ENCODE peak calls at places on chromosomes 16 and 17, in four cellular contexts. Z is cardiac fibroblast, Y is pancreas, K is AG10803. I is an unnamed sample.
A peak's percentile ranks its signal among the peaks of the same experiment; 100 is the strongest.

GRCh38 chr16:370443-370842 is at the start of gene MRPL28:
- DNase-seq in Y (peak; percentile 97), Z (peak; percentile 97), K (peak; percentile 97), I (peak; percentile 92)

GRCh38 chr17:44257815-44258750 is 9.9 kb downstream of the SLC4A1 start:
- DNase-seq in Y (no peak), K (no peak), Z (no peak), I (no peak)

GRCh38 chr16:17572145-17572544 is 101.4 kb upstream of the XYLT1 start:
- DNase-seq in K (no peak), Y (no peak), Z (no peak), I (no peak)

GRCh38 chr16:11682655-11683096 is 14.4 kb downstream of the SNN start:
- DNase-seq in Y (no peak), K (peak; percentile 88), Z (peak; percentile 82), I (peak; percentile 88)

GRCh38 chr16:8167436-8167835 is 422.9 kb downstream of the TMEM114 start:
- DNase-seq in K (no peak), Y (no peak), Z (no peak), I (no peak)

GRCh38 chr17:50266384-50267073 is 7.7 kb upstream of the TMEM92 start:
- DNase-seq in K (peak; percentile 86), Z (peak; percentile 84), Y (no peak), I (peak; percentile 90)

GRCh38 chr17:1491406-1492248 is 859 bp downstream of the MYO1C start:
- DNase-seq in K (peak; percentile 54), Y (peak; percentile 77), Z (peak; percentile 65), I (no peak)

GRCh38 chr17:44065668-44066203 is 735 bp downstream of the LSM12 start:
- DNase-seq in K (no peak), Y (no peak), Z (no peak), I (no peak)

GRCh38 chr17:12282056-12282455 is 261.4 kb downstream of the MAP2K4 start:
- DNase-seq in K (peak; percentile 36), Y (no peak), Z (no peak), I (peak; percentile 69)

GRCh38 chr17:60610481-60610880 is 10.5 kb downstream of the PPM1D start:
- DNase-seq in Z (peak; percentile 68), Y (no peak), K (no peak), I (no peak)

GRCh38 chr17:2233441-2233947 is 70.1 kb downstream of the SMG6 start:
- DNase-seq in Y (no peak), K (peak; percentile 86), Z (peak; percentile 57), I (peak; percentile 97)

GRCh38 chr16:85935957-85936760 is 37.2 kb downstream of the IRF8 start:
- DNase-seq in Z (no peak), Y (no peak), K (no peak), I (no peak)

GRCh38 chr17:35893751-35894150 is 13.6 kb upstream of the CCL5 start:
- DNase-seq in Z (no peak), Y (no peak), K (no peak), I (no peak)

GRCh38 chr16:68335175-68335574 is 24.4 kb downstream of the PRMT7 start:
- DNase-seq in K (peak; percentile 31), Y (no peak), Z (no peak), I (peak; percentile 79)

GRCh38 chr17:61440697-61441096 is 11.5 kb upstream of the TBX4 start:
- DNase-seq in Y (no peak), K (no peak), Z (no peak), I (no peak)

GRCh38 chr17:4739122-4740024 is at the start of the genes CXCL16 and ZMYND15:
- DNase-seq in Z (peak; percentile 45), K (peak; percentile 27), Y (peak; percentile 85), I (peak; percentile 26)

GRCh38 chr17:38568274-38568673 is 37.5 kb downstream of the SRCIN1 start:
- DNase-seq in Z (no peak), Y (no peak), K (no peak), I (no peak)

GRCh38 chr17:17422217-17422610 is 54.6 kb upstream of the MED9 start:
- DNase-seq in K (no peak), Z (no peak), Y (no peak), I (no peak)

GRCh38 chr16:66523861-66524354 is 26.0 kb downstream of the TK2 start:
- DNase-seq in Y (no peak), Z (peak; percentile 26), K (no peak), I (no peak)

GRCh38 chr17:17304521-17304985 is 1.4 kb downstream of the NT5M start:
- DNase-seq in Y (no peak), Z (no peak), K (no peak), I (no peak)

GRCh38 chr17:38451840-38452529 is 23.7 kb downstream of the ARHGAP23 start:
- DNase-seq in Z (peak; percentile 97), K (peak; percentile 94), Y (no peak), I (peak; percentile 94)

GRCh38 chr16:25626172-25626571 is 65.6 kb upstream of the HS3ST4 start:
- DNase-seq in Z (no peak), Y (no peak), K (no peak), I (peak; percentile 3)

GRCh38 chr16:56357765-56358322 is 67.5 kb downstream of the AMFR start:
- DNase-seq in K (no peak), Z (no peak), Y (peak; percentile 57), I (no peak)

GRCh38 chr16:23185661-23186060 is 3.1 kb downstream of the SCNN1G start:
- DNase-seq in Y (peak; percentile 54), K (no peak), Z (no peak), I (no peak)

GRCh38 chr16:85301171-85301690 is 189.0 kb upstream of the CIBAR2 start:
- DNase-seq in Z (no peak), K (no peak), Y (peak; percentile 86), I (no peak)

GRCh38 chr16:50300942-50301625 is 34.7 kb downstream of the ADCY7 start:
- DNase-seq in K (peak; percentile 54), Y (no peak), Z (no peak), I (peak; percentile 37)

GRCh38 chr16:361341-361871 is 8.9 kb upstream of the AXIN1 start:
- DNase-seq in Y (peak; percentile 71), K (no peak), Z (no peak), I (no peak)

GRCh38 chr17:21458036-21458435 is 81.9 kb downstream of the KCNJ12 start:
- DNase-seq in Y (no peak), K (no peak), Z (no peak), I (no peak)

GRCh38 chr17:4643676-4644075 is 2.2 kb upstream of the ALOX15 start:
- DNase-seq in Y (no peak), K (no peak), Z (no peak), I (no peak)

GRCh38 chr17:71180801-71181385 is 939.9 kb upstream of the SOX9 start:
- DNase-seq in K (peak; percentile 81), Z (peak; percentile 47), Y (no peak), I (peak; percentile 60)

GRCh38 chr17:19978206-19978802 is 676 bp upstream of the AKAP10 start:
- DNase-seq in Z (no peak), Y (no peak), K (peak; percentile 3), I (peak; percentile 37)

GRCh38 chr16:53913082-53913870 is 209.3 kb downstream of the FTO start:
- DNase-seq in Z (peak; percentile 95), Y (no peak), K (peak; percentile 90), I (peak; percentile 99)

GRCh38 chr17:55005520-55005919 is 37.0 kb downstream of the STXBP4 start:
- DNase-seq in Z (peak; percentile 17), K (peak; percentile 8), Y (no peak), I (peak; percentile 32)

GRCh38 chr16:7363397-7364053 is 30.9 kb downstream of the RBFOX1 start:
- DNase-seq in Z (no peak), K (no peak), Y (no peak), I (no peak)

GRCh38 chr16:89294486-89294885 is 77.0 kb downstream of the ZNF778 start:
- DNase-seq in Z (no peak), Y (peak; percentile 54), K (no peak), I (no peak)

DNA sequence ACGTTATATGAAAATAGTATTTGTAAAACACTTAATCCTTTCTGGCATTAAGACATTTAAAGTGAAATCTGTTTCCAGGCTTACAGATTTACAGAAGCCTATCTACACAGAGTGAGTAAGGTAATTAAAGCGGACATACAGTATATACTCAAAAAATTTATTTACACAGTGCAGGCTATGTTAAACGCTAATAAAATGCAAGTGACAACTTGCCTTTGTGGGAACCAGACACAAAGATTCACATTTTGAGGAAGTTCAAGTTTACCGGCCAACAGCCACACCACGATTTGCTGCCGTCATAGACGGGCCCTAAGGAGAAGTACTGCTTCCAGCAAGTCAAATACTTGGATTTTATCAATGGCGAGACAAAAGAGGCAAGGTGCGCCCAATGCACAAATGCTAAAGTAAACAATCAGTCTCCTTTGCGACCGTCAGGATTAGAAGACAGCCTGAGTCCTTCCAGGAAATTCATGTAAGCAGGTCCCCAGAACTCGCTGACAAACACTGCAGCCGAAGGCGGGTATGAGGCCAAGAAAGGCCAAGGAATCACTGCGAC is 799 bp downstream of the VPS35 start:
- DNase-seq in K (no peak), Z (peak; percentile 29), Y (no peak), I (peak; percentile 28)
- TF ChIP-seq CTCF in K (no peak), Z (peak; percentile 3), Y (no peak), I (peak; percentile 15)

GRCh38 chr17:74452841-74453661 is 13.4 kb upstream of the CD300A start:
- DNase-seq in Z (no peak), K (no peak), Y (peak; percentile 85), I (no peak)

GRCh38 chr17:74454197-74455024 is 12.0 kb upstream of the CD300A start:
- DNase-seq in K (peak; percentile 66), Z (peak; percentile 89), Y (peak; percentile 83), I (peak; percentile 57)

GRCh38 chr17:74457146-74457819 is 9.2 kb upstream of the CD300A start:
- DNase-seq in Y (peak; percentile 87), Z (peak; percentile 73), K (peak; percentile 45), I (peak; percentile 63)

GRCh38 chr17:74453665-74454196 is 12.7 kb upstream of the CD300A start:
- DNase-seq in K (no peak), Z (no peak), Y (peak; percentile 97), I (no peak)

GRCh38 chr17:74455025-74455585 is 11.3 kb upstream of the CD300A start:
- DNase-seq in K (no peak), Y (no peak), Z (no peak), I (no peak)
- H3K4me3 ChIP-seq in K (no peak overlapping the region), Y (no peak overlapping the region), Z (no peak overlapping the region), I (no peak overlapping the region)

DNA sequence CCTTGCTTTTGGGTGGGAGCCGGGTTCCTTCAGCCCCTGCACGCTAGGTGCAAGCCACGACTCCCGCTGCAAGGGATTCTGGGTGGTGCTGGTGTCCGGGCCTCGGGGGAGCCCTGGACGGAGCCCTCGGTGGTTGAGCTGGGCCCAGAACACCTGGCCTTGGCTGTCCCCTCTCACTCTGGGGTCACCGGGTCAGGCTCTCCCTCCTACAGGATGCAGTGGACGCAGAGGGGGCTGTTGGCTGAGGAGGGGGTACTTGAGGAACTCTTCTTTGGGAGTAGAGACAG is 27.9 kb upstream of the SLC38A10 start:
- DNase-seq in Z (no peak), Y (no peak), K (no peak), I (no peak)
- TF ChIP-seq CTCF in Z (no peak), Y (no peak), K (no peak), I (no peak)

DNA sequence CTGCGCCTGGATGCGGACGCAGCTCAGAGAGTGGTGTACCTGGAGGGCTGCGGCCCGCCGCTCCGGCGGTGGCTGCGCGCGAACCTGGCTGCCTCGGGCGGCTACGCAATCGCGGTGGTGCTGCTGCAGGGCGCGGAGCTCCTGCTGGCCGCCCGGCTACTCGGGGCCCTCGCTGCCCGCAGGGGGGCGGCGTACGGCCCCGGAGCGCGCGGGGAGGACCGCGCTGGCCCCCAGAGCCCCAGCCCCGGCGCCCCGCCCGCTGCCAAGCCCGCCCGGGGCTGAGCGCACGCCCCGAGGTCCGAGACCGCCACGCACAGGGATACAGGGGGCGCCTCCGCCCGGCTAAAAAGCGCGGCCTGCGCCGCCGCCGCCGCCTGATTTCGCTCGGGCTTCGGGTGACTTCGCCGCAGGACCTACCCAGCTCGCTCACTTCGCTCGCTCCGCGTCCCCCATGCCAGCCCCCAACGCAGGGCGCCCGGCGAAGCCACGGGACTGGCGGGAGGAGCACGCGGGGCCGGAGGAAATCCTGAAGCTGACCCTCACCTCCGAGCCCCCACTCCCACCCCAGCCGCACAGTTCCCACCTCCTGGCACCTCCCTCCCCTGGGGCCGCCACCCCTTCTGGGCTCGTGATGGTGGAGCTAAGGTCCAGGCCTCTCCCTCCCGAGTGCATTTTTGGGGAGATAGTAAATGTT is 8.2 kb downstream of the PDE6G start:
- DNase-seq in Y (no peak), Z (no peak), K (no peak), I (no peak)
- H3K4me3 ChIP-seq in Y (no peak overlapping the region), Z (no peak overlapping the region), K (no peak overlapping the region), I (no peak overlapping the region)